ENCODE peak calls at places on chromosomes 12 and 14, in six cellular contexts. S is tibial artery; W is activated T-cell treated with anti-CD3 and anti-CD28 coated beads, Interleukin-2, amount 50 U/mL, for 4 hours; X is left ventricle myocardium inferior; U is OCI-M1; J is CD8-positive, alpha-beta memory T cell. N is an unnamed sample.

GRCh38 chr14:79342942-79343341 is 868.4 kb downstream of the DIO2 start:
- DNase-seq in W (no peak), U (no peak), X (no peak), J (no peak), S (no peak), N (no peak)

GRCh38 chr14:68020999-68021663 is 201.6 kb downstream of the RAD51B start:
- DNase-seq in X (no peak), U (no peak), J (no peak), S (no peak), W (no peak), N (no peak)

GRCh38 chr12:67937822-67938221 is 51.4 kb upstream of the IFNG-AS1 start:
- DNase-seq in W (no peak), J (no peak), S (no peak), X (no peak), U (no peak), N (no peak)

GRCh38 chr14:53473480-53473879 is 320.4 kb upstream of the DDHD1 start:
- DNase-seq in S (no peak), U (no peak), X (no peak), J (no peak), W (no peak), N (no peak)

GRCh38 chr12:9034095-9034494 is 44.7 kb downstream of the KLRG1 start:
- DNase-seq in X (no peak), S (no peak), W (no peak), U (no peak), J (no peak), N (no peak)

GRCh38 chr12:106769546-106769945 is 4.9 kb upstream of the RIC8B start:
- DNase-seq in J (no peak), X (no peak), W (no peak), U (no peak), S (no peak), N (no peak)

GRCh38 chr12:69466867-69467266 is 3.3 kb upstream of the FRS2 start:
- DNase-seq in U (no peak), W (no peak), S (no peak), X (no peak), J (no peak), N (no peak)

GRCh38 chr14:96146131-96146771 is 58.4 kb upstream of the BDKRB2 start:
- DNase-seq in X (no peak), W (no peak), J (no peak), S (no peak), U (no peak), N (no peak)

GRCh38 chr14:93033983-93034670 is 81.6 kb downstream of the ITPK1 start:
- DNase-seq in X (no peak), U (no peak), W (peak), S (no peak), J (peak), N (no peak)

GRCh38 chr12:125744201-125744600 is 679.0 kb downstream of the AACS start:
- DNase-seq in U (no peak), X (no peak), J (no peak), S (no peak), W (no peak), N (no peak)

GRCh38 chr12:44848771-44849085 is 27.4 kb downstream of the NELL2 start:
- DNase-seq in X (no peak), J (no peak), S (no peak), U (no peak), W (no peak), N (no peak)

GRCh38 chr14:96086032-96086431 is 46.9 kb downstream of the C14orf132 start:
- DNase-seq in W (no peak), J (no peak), U (no peak), X (no peak), S (peak), N (no peak)

GRCh38 chr12:126337556-126337955 is 1272.3 kb downstream of the AACS start:
- DNase-seq in W (no peak), S (no peak), U (no peak), X (no peak), J (no peak), N (no peak)

GRCh38 chr12:26699237-26699636 is 133.8 kb downstream of the ITPR2 start:
- DNase-seq in X (no peak), W (no peak), J (no peak), U (no peak), S (no peak), N (no peak)

GRCh38 chr12:109753054-109753401 is 39.4 kb downstream of the FAM222A start:
- DNase-seq in U (no peak), W (no peak), S (peak), J (no peak), X (peak), N (no peak)